ENCODE peak calls at places on chromosomes 4 and X, in six cellular contexts. One of them, this sample, is unnamed.

GRCh38 chr4:22668301-22668700 is 24.4 kb upstream of the GBA3 start:
- DNase-seq in endothelial cell of umbilical vein: no peak
- DNase-seq in K562: no peak
- DNase-seq in A549: no peak
- DNase-seq in HepG2: no peak
- DNase-seq in GM12878: no peak
- DNase-seq in this sample: no peak

GRCh38 chrX:72105436-72105835 is 26.3 kb downstream of the RTL5 start:
- DNase-seq in endothelial cell of umbilical vein: no peak
- DNase-seq in K562: no peak
- DNase-seq in A549: no peak
- DNase-seq in HepG2: no peak
- DNase-seq in GM12878: peak; percentile 56
- DNase-seq in this sample: no peak

GRCh38 chr4:118967393-118967792 is 78.7 kb downstream of the SYNPO2 start:
- DNase-seq in endothelial cell of umbilical vein: no peak
- DNase-seq in K562: no peak
- DNase-seq in A549: no peak
- DNase-seq in HepG2: no peak
- DNase-seq in GM12878: no peak
- DNase-seq in this sample: peak; percentile 61

GRCh38 chr4:145154573-145154972 is 25.8 kb downstream of the OTUD4 start:
- DNase-seq in endothelial cell of umbilical vein: peak; percentile 73
- DNase-seq in K562: no peak
- DNase-seq in A549: peak; percentile 25
- DNase-seq in HepG2: peak; percentile 31
- DNase-seq in GM12878: no peak
- DNase-seq in this sample: no peak

GRCh38 chr4:3775011-3775410 is 8.8 kb downstream of the ADRA2C start:
- DNase-seq in endothelial cell of umbilical vein: no peak
- DNase-seq in K562: no peak
- DNase-seq in A549: no peak
- DNase-seq in HepG2: no peak
- DNase-seq in GM12878: no peak
- DNase-seq in this sample: no peak

GRCh38 chr4:7515390-7515902 is 80.7 kb upstream of the PSAPL1 start:
- DNase-seq in endothelial cell of umbilical vein: no peak
- DNase-seq in K562: no peak
- DNase-seq in A549: no peak
- DNase-seq in HepG2: peak; percentile 41
- DNase-seq in GM12878: no peak
- DNase-seq in this sample: no peak

GRCh38 chr4:104966349-104967033 is 180.2 kb upstream of the TET2 start:
- DNase-seq in endothelial cell of umbilical vein: no peak
- DNase-seq in K562: no peak
- DNase-seq in A549: no peak
- DNase-seq in HepG2: no peak
- DNase-seq in GM12878: peak; percentile 96
- DNase-seq in this sample: peak; percentile 92

GRCh38 chr4:142091691-142092182 is 455.4 kb downstream of the IL15 start:
- DNase-seq in endothelial cell of umbilical vein: peak; percentile 95
- DNase-seq in K562: no peak
- DNase-seq in A549: peak; percentile 93
- DNase-seq in HepG2: no peak
- DNase-seq in GM12878: no peak
- DNase-seq in this sample: no peak

GRCh38 chr4:94926936-94927335 is 169.2 kb downstream of the BMPR1B start:
- DNase-seq in endothelial cell of umbilical vein: no peak
- DNase-seq in K562: no peak
- DNase-seq in A549: no peak
- DNase-seq in HepG2: no peak
- DNase-seq in GM12878: no peak
- DNase-seq in this sample: no peak

GRCh38 chr4:26325191-26325590 is 4.4 kb downstream of the RBPJ start:
- DNase-seq in endothelial cell of umbilical vein: no peak
- DNase-seq in K562: no peak
- DNase-seq in A549: peak; percentile 31
- DNase-seq in HepG2: peak; percentile 42
- DNase-seq in GM12878: no peak
- DNase-seq in this sample: peak; percentile 78

GRCh38 chr4:142164767-142165500 is 528.6 kb downstream of the IL15 start:
- DNase-seq in endothelial cell of umbilical vein: no peak
- DNase-seq in K562: no peak
- DNase-seq in A549: no peak
- DNase-seq in HepG2: no peak
- DNase-seq in GM12878: no peak
- DNase-seq in this sample: no peak

GRCh38 chr4:107392951-107393350 is 327.1 kb downstream of the PAPSS1 start:
- DNase-seq in endothelial cell of umbilical vein: no peak
- DNase-seq in K562: no peak
- DNase-seq in A549: no peak
- DNase-seq in HepG2: no peak
- DNase-seq in GM12878: no peak
- DNase-seq in this sample: no peak

GRCh38 chr4:1026115-1026514 is 14.7 kb downstream of the FGFRL1 start:
- DNase-seq in endothelial cell of umbilical vein: no peak
- DNase-seq in K562: peak; percentile 35
- DNase-seq in A549: no peak
- DNase-seq in HepG2: no peak
- DNase-seq in GM12878: peak; percentile 56
- DNase-seq in this sample: no peak

GRCh38 chr4:125744891-125745364 is 430.2 kb downstream of the FAT4 start:
- DNase-seq in endothelial cell of umbilical vein: no peak
- DNase-seq in K562: no peak
- DNase-seq in A549: no peak
- DNase-seq in HepG2: no peak
- DNase-seq in GM12878: no peak
- DNase-seq in this sample: no peak

GRCh38 chr4:125739760-125740159 is 425.0 kb downstream of the FAT4 start:
- DNase-seq in endothelial cell of umbilical vein: peak; percentile 99
- DNase-seq in K562: no peak
- DNase-seq in A549: no peak
- DNase-seq in HepG2: no peak
- DNase-seq in GM12878: no peak
- DNase-seq in this sample: no peak

GRCh38 chr4:125736057-125736456 is 421.3 kb downstream of the FAT4 start:
- DNase-seq in endothelial cell of umbilical vein: peak; percentile 62
- DNase-seq in K562: peak; percentile 7
- DNase-seq in A549: peak; percentile 83
- DNase-seq in HepG2: peak; percentile 3
- DNase-seq in GM12878: no peak
- DNase-seq in this sample: peak; percentile 3

GRCh38 chr4:125741825-125742452 is 427.2 kb downstream of the FAT4 start:
- DNase-seq in endothelial cell of umbilical vein: peak; percentile 61
- DNase-seq in K562: peak; percentile 11
- DNase-seq in A549: peak; percentile 30
- DNase-seq in HepG2: peak; percentile 1
- DNase-seq in GM12878: no peak
- DNase-seq in this sample: peak; percentile 4
- TF ChIP-seq MYC in endothelial cell of umbilical vein: no peak
- TF ChIP-seq MYC in K562: no peak
- TF ChIP-seq MYC in A549: no peak
- TF ChIP-seq MYC in HepG2: no peak
- TF ChIP-seq MYC in GM12878: no peak
- TF ChIP-seq MYC in this sample: no peak

GRCh38 chr4:73885570-73886230 is 16.5 kb downstream of the CXCL1 start:
- DNase-seq in endothelial cell of umbilical vein: no peak
- DNase-seq in K562: no peak
- DNase-seq in A549: peak; percentile 11
- DNase-seq in HepG2: no peak
- DNase-seq in GM12878: no peak
- DNase-seq in this sample: no peak

DNA sequence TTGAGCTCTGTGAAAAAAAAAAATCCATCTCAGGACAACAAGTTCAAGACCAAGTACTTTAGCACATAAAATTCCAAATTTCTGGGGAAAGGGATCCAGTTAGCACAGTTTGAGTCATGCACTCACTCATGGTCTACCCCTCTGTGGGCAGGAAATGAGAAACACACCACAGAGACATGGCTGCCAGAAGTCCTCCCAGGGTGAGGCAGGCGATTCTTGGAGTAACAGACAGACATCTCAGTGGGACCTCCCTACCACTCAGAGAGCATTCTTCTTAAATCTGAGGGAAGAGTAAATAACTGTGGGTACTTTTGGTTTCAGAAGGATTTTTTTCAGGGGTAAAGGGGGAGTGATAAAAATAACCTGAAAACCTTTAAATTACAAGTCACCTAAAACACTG is 14.1 kb downstream of the CXCL1 start:
- DNase-seq in endothelial cell of umbilical vein: peak; percentile 25
- DNase-seq in K562: no peak
- DNase-seq in A549: no peak
- DNase-seq in HepG2: no peak
- DNase-seq in GM12878: no peak
- DNase-seq in this sample: peak; percentile 47
- TF ChIP-seq MAX in endothelial cell of umbilical vein: no peak
- TF ChIP-seq MAX in K562: no peak
- TF ChIP-seq MAX in A549: no peak
- TF ChIP-seq MAX in HepG2: no peak
- TF ChIP-seq MAX in GM12878: no peak
- TF ChIP-seq MAX in this sample: no peak

GRCh38 chrX:154735695-154736393 is 15.0 kb downstream of the GAB3 start:
- DNase-seq in endothelial cell of umbilical vein: peak; percentile 78
- DNase-seq in K562: no peak
- DNase-seq in A549: peak; percentile 44
- DNase-seq in HepG2: no peak
- DNase-seq in GM12878: no peak
- DNase-seq in this sample: no peak
- TF ChIP-seq MYC in endothelial cell of umbilical vein: no peak
- TF ChIP-seq MYC in K562: no peak
- TF ChIP-seq MYC in A549: no peak
- TF ChIP-seq MYC in HepG2: no peak
- TF ChIP-seq MYC in GM12878: no peak
- TF ChIP-seq MYC in this sample: no peak

DNA sequence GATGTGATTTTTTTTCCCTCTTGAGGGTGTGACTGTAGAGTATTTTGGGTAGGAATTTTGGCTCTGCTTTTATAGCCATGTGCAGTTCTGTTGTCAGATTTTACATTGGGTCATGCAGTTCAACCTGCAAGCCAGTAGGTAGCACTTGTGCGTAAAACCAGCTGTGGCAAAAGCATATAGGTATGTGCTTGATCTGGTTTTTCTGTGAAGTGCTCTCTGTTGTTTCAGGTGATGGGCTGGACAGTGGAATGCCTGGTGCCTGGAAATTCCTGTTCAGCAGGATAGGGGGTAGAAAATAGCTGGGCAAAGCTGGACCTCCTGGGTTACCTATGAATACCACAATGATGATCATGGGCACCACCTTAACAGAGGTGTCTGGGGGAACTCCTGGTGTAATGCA is 584.2 kb upstream of the PCDH10 start:
- DNase-seq in endothelial cell of umbilical vein: no peak
- DNase-seq in K562: no peak
- DNase-seq in A549: no peak
- DNase-seq in HepG2: peak; percentile 1
- DNase-seq in GM12878: no peak
- DNase-seq in this sample: no peak
- TF ChIP-seq MAX in endothelial cell of umbilical vein: no peak
- TF ChIP-seq MAX in K562: no peak
- TF ChIP-seq MAX in A549: no peak
- TF ChIP-seq MAX in HepG2: no peak
- TF ChIP-seq MAX in GM12878: no peak
- TF ChIP-seq MAX in this sample: no peak

DNA sequence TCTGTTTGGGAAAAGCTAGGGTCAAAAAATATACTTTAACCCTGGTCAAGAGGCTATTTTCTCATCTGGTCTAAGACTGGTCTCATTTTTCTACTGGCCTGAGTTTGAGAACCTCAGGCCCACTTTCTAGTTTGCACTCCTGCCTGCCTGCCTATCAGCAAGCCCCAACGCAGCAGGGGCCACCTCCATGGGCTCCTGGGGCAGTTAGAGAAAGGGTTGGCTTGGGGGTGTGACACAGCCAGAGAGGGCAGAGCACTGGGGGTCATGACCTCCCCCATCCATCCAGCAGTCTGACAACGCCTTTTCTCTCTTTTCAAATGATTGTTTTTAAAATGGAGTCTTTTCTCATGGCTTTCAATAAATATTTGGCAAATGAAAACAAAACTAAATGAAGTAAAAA is 64.5 kb downstream of the RASL11B start:
- DNase-seq in endothelial cell of umbilical vein: no peak
- DNase-seq in K562: peak; percentile 20
- DNase-seq in A549: no peak
- DNase-seq in HepG2: no peak
- DNase-seq in GM12878: no peak
- DNase-seq in this sample: no peak
- TF ChIP-seq MYC in endothelial cell of umbilical vein: no peak
- TF ChIP-seq MYC in K562: no peak
- TF ChIP-seq MYC in A549: no peak
- TF ChIP-seq MYC in HepG2: no peak
- TF ChIP-seq MYC in GM12878: no peak
- TF ChIP-seq MYC in this sample: no peak

DNA sequence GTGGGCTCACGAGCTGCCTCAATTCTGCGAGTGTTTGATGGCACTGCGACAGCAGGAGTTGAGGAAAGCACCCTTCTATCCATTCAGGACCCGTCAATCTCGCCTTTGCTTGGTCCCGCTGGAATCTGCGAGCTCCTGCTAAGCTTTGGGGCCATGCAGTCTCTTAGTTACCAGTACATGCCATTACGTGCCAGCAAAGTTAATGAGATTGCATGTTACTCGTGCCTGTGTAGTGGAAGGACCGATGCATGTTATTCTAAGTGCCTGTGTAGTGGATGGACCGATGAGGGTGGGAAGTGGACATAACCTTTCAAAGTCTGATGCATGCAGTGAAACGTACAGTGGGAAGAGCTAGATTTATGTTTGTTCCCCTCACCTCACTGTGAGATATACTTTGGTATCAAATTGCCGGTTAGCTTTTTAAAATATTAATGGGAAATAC is 569 bp downstream of the RPS3A start:
- DNase-seq in endothelial cell of umbilical vein: no peak
- DNase-seq in K562: no peak
- DNase-seq in A549: no peak
- DNase-seq in HepG2: no peak
- DNase-seq in GM12878: no peak
- DNase-seq in this sample: peak; percentile 25
- TF ChIP-seq MAX in endothelial cell of umbilical vein: no peak
- TF ChIP-seq MAX in K562: no peak
- TF ChIP-seq MAX in A549: no peak
- TF ChIP-seq MAX in HepG2: no peak
- TF ChIP-seq MAX in GM12878: no peak
- TF ChIP-seq MAX in this sample: no peak

This sample was measured in NB4.